ENCODE peak calls at places on chromosomes 5 and 9, in five cellular contexts. One of them, this sample, is unnamed.
A peak's percentile ranks its signal among the peaks of the same experiment; 100 is the strongest.

GRCh38 chr5:170397059-170397458 is 7.9 kb upstream of the KCNMB1 start:
- DNase-seq in A549: no peak
- DNase-seq in AG10803: no peak
- DNase-seq in AG09309: no peak
- DNase-seq in pancreas: no peak
- DNase-seq in this sample: no peak

GRCh38 chr9:15741015-15741414 is 188.2 kb downstream of the CCDC171 start:
- DNase-seq in A549: no peak
- DNase-seq in AG10803: no peak
- DNase-seq in AG09309: no peak
- DNase-seq in pancreas: no peak
- DNase-seq in this sample: no peak

GRCh38 chr5:109694451-109694891 is 4.7 kb downstream of the MAN2A1 start:
- DNase-seq in A549: no peak
- DNase-seq in AG10803: no peak
- DNase-seq in AG09309: no peak
- DNase-seq in pancreas: no peak
- DNase-seq in this sample: no peak

GRCh38 chr5:179867079-179867465 is 8.5 kb upstream of the MRNIP start:
- DNase-seq in A549: no peak
- DNase-seq in AG10803: no peak
- DNase-seq in AG09309: no peak
- DNase-seq in pancreas: no peak
- DNase-seq in this sample: no peak

GRCh38 chr5:102956599-102956998 is 163.3 kb downstream of the GIN1 start:
- DNase-seq in A549: no peak
- DNase-seq in AG10803: no peak
- DNase-seq in AG09309: no peak
- DNase-seq in pancreas: no peak
- DNase-seq in this sample: no peak

GRCh38 chr5:78060421-78060820 is 234.1 kb downstream of the AP3B1 start:
- DNase-seq in A549: no peak
- DNase-seq in AG10803: peak; percentile 18
- DNase-seq in AG09309: no peak
- DNase-seq in pancreas: no peak
- DNase-seq in this sample: no peak

GRCh38 chr9:84374516-84374915 is 34.0 kb upstream of the SLC28A3 start:
- DNase-seq in A549: no peak
- DNase-seq in AG10803: peak; percentile 15
- DNase-seq in AG09309: no peak
- DNase-seq in pancreas: no peak
- DNase-seq in this sample: no peak

GRCh38 chr5:132205385-132206125 is 22.1 kb downstream of the P4HA2 start:
- DNase-seq in A549: no peak
- DNase-seq in AG10803: peak; percentile 41
- DNase-seq in AG09309: no peak
- DNase-seq in pancreas: no peak
- DNase-seq in this sample: no peak

GRCh38 chr9:36214571-36214970 is 23.9 kb downstream of the CLTA start:
- DNase-seq in A549: no peak
- DNase-seq in AG10803: peak; percentile 73
- DNase-seq in AG09309: no peak
- DNase-seq in pancreas: no peak
- DNase-seq in this sample: no peak

GRCh38 chr9:22528485-22528884 is 81.9 kb downstream of the DMRTA1 start:
- DNase-seq in A549: no peak
- DNase-seq in AG10803: peak; percentile 42
- DNase-seq in AG09309: no peak
- DNase-seq in pancreas: no peak
- DNase-seq in this sample: peak; percentile 37

GRCh38 chr9:93645921-93646639 is 69.7 kb downstream of the PHF2 start:
- DNase-seq in A549: no peak
- DNase-seq in AG10803: no peak
- DNase-seq in AG09309: no peak
- DNase-seq in pancreas: peak; percentile 10
- DNase-seq in this sample: no peak

GRCh38 chr9:114722363-114722695 is 40.3 kb upstream of the TEX48 start:
- DNase-seq in A549: no peak
- DNase-seq in AG10803: no peak
- DNase-seq in AG09309: no peak
- DNase-seq in pancreas: no peak
- DNase-seq in this sample: no peak

GRCh38 chr9:81370650-81371049 is 318.7 kb downstream of the TLE1 start:
- DNase-seq in A549: no peak
- DNase-seq in AG10803: no peak
- DNase-seq in AG09309: no peak
- DNase-seq in pancreas: no peak
- DNase-seq in this sample: no peak

GRCh38 chr9:110691002-110691549 is 22.5 kb downstream of the MUSK start:
- DNase-seq in A549: no peak
- DNase-seq in AG10803: no peak
- DNase-seq in AG09309: no peak
- DNase-seq in pancreas: no peak
- DNase-seq in this sample: no peak

GRCh38 chr5:142290574-142291299 is 34.1 kb downstream of the SPRY4 start:
- DNase-seq in A549: no peak
- DNase-seq in AG10803: peak; percentile 48
- DNase-seq in AG09309: no peak
- DNase-seq in pancreas: no peak
- DNase-seq in this sample: no peak

GRCh38 chr5:38557309-38557710 is 864 bp upstream of the LIFR start:
- DNase-seq in A549: no peak
- DNase-seq in AG10803: no peak
- DNase-seq in AG09309: no peak
- DNase-seq in pancreas: peak; percentile 31
- DNase-seq in this sample: no peak

GRCh38 chr5:66285343-66285942 is 141.3 kb downstream of the SREK1 start:
- DNase-seq in A549: no peak
- DNase-seq in AG10803: no peak
- DNase-seq in AG09309: no peak
- DNase-seq in pancreas: no peak
- DNase-seq in this sample: no peak

GRCh38 chr5:33929925-33930690 is 6.1 kb upstream of the RXFP3 start:
- DNase-seq in A549: no peak
- DNase-seq in AG10803: peak; percentile 33
- DNase-seq in AG09309: no peak
- DNase-seq in pancreas: no peak
- DNase-seq in this sample: no peak

GRCh38 chr5:33933723-33934544 is 2.3 kb upstream of the RXFP3 start:
- DNase-seq in A549: no peak
- DNase-seq in AG10803: peak; percentile 6
- DNase-seq in AG09309: no peak
- DNase-seq in pancreas: no peak
- DNase-seq in this sample: no peak

GRCh38 chr5:33936004-33936380 is 194 bp upstream of the RXFP3 start:
- DNase-seq in A549: peak; percentile 12
- DNase-seq in AG10803: peak; percentile 51
- DNase-seq in AG09309: no peak
- DNase-seq in pancreas: peak; percentile 46
- DNase-seq in this sample: peak; percentile 59

GRCh38 chr5:33928283-33928682 is 7.9 kb upstream of the RXFP3 start:
- DNase-seq in A549: no peak
- DNase-seq in AG10803: no peak
- DNase-seq in AG09309: no peak
- DNase-seq in pancreas: no peak
- DNase-seq in this sample: no peak

DNA sequence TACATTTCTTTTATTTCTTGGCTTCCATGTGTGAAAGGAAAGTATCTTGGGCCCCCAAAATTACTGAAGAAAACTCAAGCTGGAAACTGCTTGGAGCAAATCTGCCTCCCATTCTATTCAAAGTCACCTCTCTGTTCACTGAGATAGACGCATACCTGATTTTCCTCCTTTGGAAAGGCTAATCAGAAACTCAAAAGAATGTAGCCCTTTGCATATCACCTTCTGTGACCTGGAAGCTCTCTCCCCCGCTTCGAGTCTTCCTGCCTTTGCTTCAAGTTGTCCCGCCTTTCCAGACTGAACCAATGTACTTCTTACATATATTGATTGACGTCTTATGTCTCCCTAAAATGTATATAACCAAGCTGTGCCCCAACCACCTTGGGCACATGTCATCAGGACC is 5.0 kb upstream of the RXFP3 start:
- DNase-seq in A549: no peak
- DNase-seq in AG10803: no peak
- DNase-seq in AG09309: no peak
- DNase-seq in pancreas: no peak
- DNase-seq in this sample: no peak
- H3K4me3 ChIP-seq in A549: no peak overlapping the region
- H3K4me3 ChIP-seq in AG10803: no peak overlapping the region
- H3K4me3 ChIP-seq in AG09309: no peak overlapping the region
- H3K4me3 ChIP-seq in pancreas: no peak overlapping the region
- H3K4me3 ChIP-seq in this sample: no peak overlapping the region

GRCh38 chr5:141186897-141187512 is at the start of gene PCDHB9:
- DNase-seq in A549: no peak
- DNase-seq in AG10803: peak; percentile 25
- DNase-seq in AG09309: no peak
- DNase-seq in pancreas: no peak
- DNase-seq in this sample: no peak
- TF ChIP-seq CTCF in A549: no peak
- TF ChIP-seq CTCF in AG10803: peak; percentile 56
- TF ChIP-seq CTCF in AG09309: peak; percentile 70
- TF ChIP-seq CTCF in pancreas: no peak
- TF ChIP-seq CTCF in this sample: peak; percentile 21

DNA sequence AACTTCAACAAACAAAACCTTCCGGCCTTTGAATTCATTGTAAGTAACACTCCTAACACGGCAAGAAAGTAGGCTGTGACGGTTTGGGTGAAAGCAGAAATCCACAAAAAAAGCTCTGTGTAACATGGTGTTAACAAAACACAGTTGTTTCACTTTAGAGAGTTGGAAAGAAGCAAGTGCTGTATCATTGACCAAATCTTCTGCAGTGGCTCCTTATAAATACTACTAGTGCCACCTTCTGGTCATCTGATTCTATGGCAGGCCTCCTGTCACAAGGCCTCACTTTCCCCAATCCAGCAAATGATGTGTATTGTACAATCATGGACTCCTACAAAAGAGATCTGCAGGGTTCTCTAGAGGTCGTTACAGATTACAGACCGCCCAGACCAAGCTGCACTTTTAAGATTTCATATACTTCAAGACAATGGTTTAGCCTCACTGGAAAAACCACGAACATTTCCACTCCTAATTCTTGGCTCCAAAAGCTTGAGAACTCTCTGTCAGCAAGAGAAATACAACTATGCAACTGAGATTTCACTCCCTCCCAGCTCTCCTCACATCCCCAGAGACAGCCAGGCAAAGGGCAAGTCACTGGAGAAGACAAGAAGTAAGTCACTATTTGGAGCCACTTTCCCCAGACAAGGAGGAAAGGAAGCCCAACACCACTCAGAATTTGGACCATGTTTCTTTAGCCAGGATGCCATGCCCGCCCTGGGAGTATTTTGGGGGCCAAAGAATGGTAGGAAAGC is 196.2 kb downstream of the DTWD2 start:
- DNase-seq in A549: peak; percentile 18
- DNase-seq in AG10803: peak; percentile 79
- DNase-seq in AG09309: peak; percentile 67
- DNase-seq in pancreas: peak; percentile 21
- DNase-seq in this sample: no peak
- H3K4me3 ChIP-seq in A549: no peak overlapping the region
- H3K4me3 ChIP-seq in AG10803: no peak overlapping the region
- H3K4me3 ChIP-seq in AG09309: no peak overlapping the region
- H3K4me3 ChIP-seq in pancreas: no peak overlapping the region
- H3K4me3 ChIP-seq in this sample: no peak overlapping the region

GRCh38 chr5:80967500-80968181 is 7.5 kb downstream of the RASGRF2 start:
- DNase-seq in A549: peak; percentile 44
- DNase-seq in AG10803: peak; percentile 58
- DNase-seq in AG09309: peak; percentile 42
- DNase-seq in pancreas: no peak
- DNase-seq in this sample: no peak
- TF ChIP-seq CTCF in A549: no peak
- TF ChIP-seq CTCF in AG10803: no peak
- TF ChIP-seq CTCF in AG09309: no peak
- TF ChIP-seq CTCF in pancreas: no peak
- TF ChIP-seq CTCF in this sample: no peak

GRCh38 chr5:143402464-143403356 is 776 bp downstream of the NR3C1 start:
- DNase-seq in A549: no peak
- DNase-seq in AG10803: peak; percentile 41
- DNase-seq in AG09309: no peak
- DNase-seq in pancreas: peak; percentile 67
- DNase-seq in this sample: peak; percentile 70
- H3K4me3 ChIP-seq in A549: peak overlapping the region; percentile 86
- H3K4me3 ChIP-seq in AG10803: peak overlapping the region; percentile 91
- H3K4me3 ChIP-seq in AG09309: peak overlapping the region; percentile 76
- H3K4me3 ChIP-seq in pancreas: peak overlapping the region; percentile 68
- H3K4me3 ChIP-seq in this sample: peak overlapping the region; percentile 90

GRCh38 chr5:1513326-1514026 is 10.3 kb downstream of the LPCAT1 start:
- DNase-seq in A549: no peak
- DNase-seq in AG10803: no peak
- DNase-seq in AG09309: no peak
- DNase-seq in pancreas: no peak
- DNase-seq in this sample: peak; percentile 9

GRCh38 chr5:1512541-1513291 is 11.0 kb downstream of the LPCAT1 start:
- DNase-seq in A549: no peak
- DNase-seq in AG10803: no peak
- DNase-seq in AG09309: no peak
- DNase-seq in pancreas: peak; percentile 13
- DNase-seq in this sample: peak; percentile 40

GRCh38 chr5:1511037-1511436 is 12.7 kb downstream of the LPCAT1 start:
- DNase-seq in A549: no peak
- DNase-seq in AG10803: no peak
- DNase-seq in AG09309: no peak
- DNase-seq in pancreas: no peak
- DNase-seq in this sample: no peak

GRCh38 chr5:1510631-1511030 is 13.1 kb downstream of the LPCAT1 start:
- DNase-seq in A549: no peak
- DNase-seq in AG10803: no peak
- DNase-seq in AG09309: no peak
- DNase-seq in pancreas: no peak
- DNase-seq in this sample: peak; percentile 20

GRCh38 chr5:1511651-1512540 is 11.9 kb downstream of the LPCAT1 start:
- DNase-seq in A549: peak; percentile 56
- DNase-seq in AG10803: peak; percentile 67
- DNase-seq in AG09309: peak; percentile 28
- DNase-seq in pancreas: peak; percentile 11
- DNase-seq in this sample: peak; percentile 56
- TF ChIP-seq CTCF in A549: peak; percentile 24
- TF ChIP-seq CTCF in AG10803: peak; percentile 41
- TF ChIP-seq CTCF in AG09309: peak; percentile 49
- TF ChIP-seq CTCF in pancreas: no peak
- TF ChIP-seq CTCF in this sample: peak; percentile 13

GRCh38 chr5:95759005-95759404 is 27.9 kb downstream of the RHOBTB3 start:
- DNase-seq in A549: no peak
- DNase-seq in AG10803: no peak
- DNase-seq in AG09309: no peak
- DNase-seq in pancreas: peak; percentile 43
- DNase-seq in this sample: no peak

GRCh38 chr5:95762681-95763041 is 31.5 kb downstream of the RHOBTB3 start:
- DNase-seq in A549: no peak
- DNase-seq in AG10803: no peak
- DNase-seq in AG09309: no peak
- DNase-seq in pancreas: no peak
- DNase-seq in this sample: no peak

GRCh38 chr5:95759634-95760033 is 28.5 kb downstream of the RHOBTB3 start:
- DNase-seq in A549: no peak
- DNase-seq in AG10803: peak; percentile 87
- DNase-seq in AG09309: no peak
- DNase-seq in pancreas: peak; percentile 38
- DNase-seq in this sample: no peak

GRCh38 chr5:95761771-95762680 is 30.9 kb downstream of the RHOBTB3 start:
- DNase-seq in A549: no peak
- DNase-seq in AG10803: peak; percentile 66
- DNase-seq in AG09309: peak; percentile 87
- DNase-seq in pancreas: no peak
- DNase-seq in this sample: no peak

GRCh38 chr5:95760291-95761191 is 29.4 kb downstream of the RHOBTB3 start:
- DNase-seq in A549: no peak
- DNase-seq in AG10803: peak; percentile 99
- DNase-seq in AG09309: peak; percentile 93
- DNase-seq in pancreas: no peak
- DNase-seq in this sample: no peak
- H3K4me3 ChIP-seq in A549: peak overlapping the region; percentile 0
- H3K4me3 ChIP-seq in AG10803: peak overlapping the region; percentile 8
- H3K4me3 ChIP-seq in AG09309: no peak overlapping the region
- H3K4me3 ChIP-seq in pancreas: no peak overlapping the region
- H3K4me3 ChIP-seq in this sample: no peak overlapping the region

This sample was measured in dorsolateral prefrontal cortex.